ENCODE peak calls at places on chromosomes 13 and 19, in four cellular contexts. L is A549, M is HepG2, N is K562. I is an unnamed sample.

GRCh38 chr13:95624020-95624419 is 20.5 kb downstream of the DZIP1 start:
- DNase-seq in L (peak; percentile 25), M (peak; percentile 29), N (peak; percentile 59), I (no peak)

GRCh38 chr13:111865046-111865445 is 201.9 kb upstream of the SOX1 start:
- DNase-seq in L (no peak), M (no peak), N (no peak), I (no peak)

GRCh38 chr19:10294368-10294697 is 4.6 kb downstream of the ICAM5 start:
- DNase-seq in L (no peak), M (no peak), N (no peak), I (no peak)

GRCh38 chr19:17764348-17764747 is 13.1 kb downstream of the FCHO1 start:
- DNase-seq in L (no peak), M (no peak), N (no peak), I (no peak)

GRCh38 chr13:27120811-27121210 is 50.8 kb downstream of the USP12 start:
- DNase-seq in L (no peak), M (no peak), N (no peak), I (no peak)

GRCh38 chr13:36981156-36981743 is 17.9 kb downstream of the ALG5 start:
- DNase-seq in L (no peak), M (peak; percentile 45), N (peak; percentile 16), I (no peak)

GRCh38 chr19:52638601-52639000 is 446 bp upstream of the ZNF83 start:
- DNase-seq in L (no peak), M (no peak), N (peak; percentile 40), I (no peak)

GRCh38 chr19:55283548-55284393 is at the start of gene BRSK1:
- DNase-seq in L (no peak), M (no peak), N (peak; percentile 67), I (no peak)

GRCh38 chr19:27833031-27833430 is 1379.9 kb downstream of the UQCRFS1 start:
- DNase-seq in L (no peak), M (no peak), N (no peak), I (no peak)

GRCh38 chr13:40406405-40407138 is 259.9 kb downstream of the FOXO1 start:
- DNase-seq in L (peak; percentile 4), M (peak; percentile 43), N (no peak), I (no peak)

GRCh38 chr19:19308373-19308772 is 11.9 kb downstream of the SUGP1 start:
- DNase-seq in L (no peak), M (no peak), N (no peak), I (no peak)

GRCh38 chr19:31342926-31343325 is 6.3 kb downstream of the TSHZ3 start:
- DNase-seq in L (no peak), M (no peak), N (no peak), I (no peak)

GRCh38 chr13:59038824-59039223 is 1124.9 kb downstream of the DIAPH3 start:
- DNase-seq in L (no peak), M (no peak), N (no peak), I (no peak)

GRCh38 chr13:30610311-30610710 is 7.4 kb upstream of the USPL1 start:
- DNase-seq in L (no peak), M (no peak), N (no peak), I (no peak)

GRCh38 chr19:3142938-3143337 is 7.1 kb downstream of the GNA15 start:
- DNase-seq in L (no peak), M (no peak), N (no peak), I (no peak)

GRCh38 chr19:45558399-45558878 is 26.2 kb downstream of the OPA3 start:
- DNase-seq in L (peak; percentile 81), M (peak; percentile 73), N (peak; percentile 84), I (no peak)

GRCh38 chr19:2720777-2721569 is at the start of gene DIRAS1:
- DNase-seq in L (no peak), M (no peak), N (no peak), I (no peak)

GRCh38 chr13:42814868-42815267 is 33.5 kb downstream of the FAM216B start:
- DNase-seq in L (peak; percentile 3), M (no peak), N (no peak), I (no peak)

GRCh38 chr13:23950736-23951510 is 53.6 kb upstream of the C1QTNF9B start:
- DNase-seq in L (no peak), M (no peak), N (no peak), I (no peak)

GRCh38 chr13:113838711-113839201 is 25.1 kb downstream of the GAS6 start:
- DNase-seq in L (no peak), M (no peak), N (no peak), I (no peak)

GRCh38 chr13:61148691-61149332 is 266.8 kb downstream of the PCDH20 start:
- DNase-seq in L (no peak), M (no peak), N (no peak), I (no peak)

GRCh38 chr13:50724438-50724837 is 119.1 kb downstream of the DLEU7 start:
- DNase-seq in L (no peak), M (no peak), N (no peak), I (no peak)

GRCh38 chr13:78589206-78589605 is 14.1 kb downstream of the POU4F1 start:
- DNase-seq in L (no peak), M (peak; percentile 39), N (peak; percentile 61), I (no peak)

GRCh38 chr13:97978661-97979450 is 25.4 kb downstream of the IPO5 start:
- DNase-seq in L (no peak), M (no peak), N (no peak), I (no peak)

GRCh38 chr19:31128291-31128690 is 220.9 kb downstream of the TSHZ3 start:
- DNase-seq in L (no peak), M (no peak), N (no peak), I (no peak)

GRCh38 chr19:36745870-36746269 is 26.7 kb downstream of the ZNF850 start:
- DNase-seq in L (no peak), M (no peak), N (no peak), I (no peak)

GRCh38 chr13:32265726-32266125 is 49.4 kb downstream of the ZAR1L start:
- DNase-seq in L (no peak), M (peak; percentile 35), N (no peak), I (no peak)

GRCh38 chr13:66520511-66521390 is 709.4 kb downstream of the PCDH9 start:
- DNase-seq in L (no peak), M (no peak), N (no peak), I (no peak)

DNA sequence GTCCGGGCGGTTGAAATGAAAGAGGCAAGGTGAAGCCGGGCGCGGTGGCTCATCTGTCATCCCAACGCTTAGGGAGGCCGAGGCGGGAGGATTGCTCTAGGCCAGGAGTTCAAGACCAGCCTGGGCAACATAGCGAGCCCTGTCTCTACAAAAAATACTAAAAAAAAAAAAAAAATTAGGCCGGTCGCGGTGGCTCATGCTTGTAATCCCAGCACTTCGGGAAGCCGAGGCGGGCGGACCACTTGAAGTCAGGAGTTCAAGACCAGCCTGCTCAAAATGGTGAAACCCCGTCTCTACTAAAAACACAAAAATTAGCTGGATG is 256 bp upstream of the GARIN5A start:
- DNase-seq in L (no peak), M (no peak), N (no peak), I (no peak)
- TF ChIP-seq POLR2AphosphoS2 in L (no peak), M (no peak), N (no peak), I (no peak)

DNA sequence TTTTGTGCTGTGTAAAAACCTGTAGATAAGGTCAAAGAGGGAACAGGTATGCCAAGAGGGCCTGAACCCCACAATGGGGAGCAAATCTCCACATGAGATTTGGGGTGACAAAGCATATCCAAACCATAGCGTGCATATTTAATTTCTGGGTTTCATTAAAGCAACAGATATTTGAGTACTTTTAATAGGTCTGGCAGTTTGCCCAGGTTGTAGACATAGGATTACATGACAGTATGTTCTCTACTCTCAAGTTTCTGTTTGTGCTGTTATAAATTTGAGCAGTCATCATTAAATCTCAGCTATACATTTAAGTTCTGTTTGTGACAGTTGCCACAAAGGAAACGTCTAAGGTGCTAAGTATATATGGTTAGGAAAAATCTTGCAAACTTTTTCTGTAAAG is 236.4 kb downstream of the ATP8A2 start:
- DNase-seq in L (no peak), M (no peak), N (no peak), I (no peak)
- TF ChIP-seq POLR2AphosphoS2 in L (no peak), M (no peak), N (no peak), I (no peak)

GRCh38 chr13:41615520-41615838 is 158.1 kb downstream of the RGCC start:
- DNase-seq in L (no peak), M (no peak), N (no peak), I (no peak)

GRCh38 chr13:41613471-41613870 is 156.1 kb downstream of the RGCC start:
- DNase-seq in L (no peak), M (no peak), N (no peak), I (no peak)

GRCh38 chr13:41611385-41611784 is 154.0 kb downstream of the RGCC start:
- DNase-seq in L (no peak), M (no peak), N (no peak), I (no peak)

GRCh38 chr13:41614671-41615519 is 157.5 kb downstream of the RGCC start:
- DNase-seq in L (no peak), M (no peak), N (no peak), I (no peak)

GRCh38 chr13:41613984-41614581 is 156.7 kb downstream of the RGCC start:
- DNase-seq in L (no peak), M (peak; percentile 94), N (no peak), I (no peak)
- TF ChIP-seq POLR2AphosphoS2 in L (no peak), M (no peak), N (no peak), I (no peak)

GRCh38 chr13:75485286-75486062 is 3.5 kb upstream of the TBC1D4 start:
- DNase-seq in L (peak; percentile 3), M (peak; percentile 81), N (no peak), I (no peak)

GRCh38 chr13:75486146-75486545 is 4.2 kb upstream of the TBC1D4 start:
- DNase-seq in L (peak; percentile 11), M (peak; percentile 35), N (peak; percentile 17), I (no peak)

GRCh38 chr13:75482820-75483079 is 781 bp upstream of the TBC1D4 start:
- DNase-seq in L (no peak), M (no peak), N (no peak), I (no peak)

GRCh38 chr13:75489502-75490263 is 7.7 kb upstream of the TBC1D4 start:
- DNase-seq in L (no peak), M (peak; percentile 46), N (no peak), I (peak; percentile 76)

DNA sequence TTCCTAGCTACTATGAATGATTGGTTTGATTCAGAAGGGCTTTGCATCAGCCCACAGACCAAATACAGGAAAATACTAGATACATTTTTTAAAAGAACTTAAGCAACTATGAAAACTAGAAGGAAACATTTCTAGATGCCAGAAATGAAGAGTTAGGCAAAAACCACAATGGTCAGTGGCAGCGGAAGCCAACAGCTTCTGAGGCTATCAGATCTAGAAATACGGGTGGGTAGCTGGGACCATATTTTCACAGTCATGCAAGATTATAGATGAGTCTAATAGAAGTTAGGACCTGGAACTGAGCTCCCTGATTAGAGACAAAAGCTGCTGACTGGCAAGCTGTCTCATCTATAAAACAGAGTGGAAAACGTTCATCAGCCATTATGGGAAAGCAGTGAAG is 4.7 kb upstream of the TBC1D4 start:
- DNase-seq in L (no peak), M (no peak), N (no peak), I (no peak)
- TF ChIP-seq POLR2AphosphoS2 in L (no peak), M (no peak), N (no peak), I (no peak)

I was measured in GM12878.